ENCODE peak calls at places on chromosomes 11 and 22, in four cellular contexts. Y, O, F and N are unnamed samples.

GRCh38 chr11:1890856-1891830 is 552 bp downstream of the PRR33 start:
- DNase-seq in F (peak), Y (no peak), O (no peak), N (no peak)

GRCh38 chr11:118342503-118343161 is at the start of gene CD3D:
- DNase-seq in Y (peak), F (peak), O (no peak), N (no peak)

GRCh38 chr22:33438273-33438672 is 380.1 kb upstream of the SYN3 start:
- DNase-seq in Y (no peak), F (no peak), O (no peak), N (peak)

GRCh38 chr11:126499124-126499752 is 143.8 kb downstream of the ST3GAL4 start:
- DNase-seq in O (no peak), Y (no peak), F (no peak), N (no peak)

GRCh38 chr11:65479184-65480145 is 19.4 kb upstream of the MALAT1 start:
- DNase-seq in Y (no peak), F (no peak), O (peak), N (peak)

GRCh38 chr11:10688401-10688800 is 5.2 kb downstream of the IRAG1 start:
- DNase-seq in F (peak), Y (no peak), O (no peak), N (no peak)

GRCh38 chr11:60863550-60864521 is 3.5 kb upstream of the ZP1 start:
- DNase-seq in F (peak), O (no peak), Y (no peak), N (no peak)

GRCh38 chr11:73951797-73952196 is 971 bp downstream of the DNAJB13 start:
- DNase-seq in Y (no peak), O (no peak), F (no peak), N (no peak)

GRCh38 chr22:17046949-17047348 is 37.9 kb upstream of the IL17RA start:
- DNase-seq in F (no peak), O (no peak), Y (no peak), N (no peak)

GRCh38 chr11:77672276-77672675 is 34.7 kb upstream of the CLNS1A start:
- DNase-seq in Y (no peak), O (no peak), F (no peak), N (no peak)

GRCh38 chr22:38751422-38752346 is 4.1 kb downstream of the SUN2 start:
- DNase-seq in Y (no peak), O (no peak), F (no peak), N (no peak)

GRCh38 chr11:28963189-28963588 is 855.0 kb downstream of the METTL15 start:
- DNase-seq in F (no peak), O (no peak), Y (no peak), N (no peak)

GRCh38 chr11:121670792-121671275 is 218.1 kb upstream of the SORL1-AS1 start:
- DNase-seq in Y (no peak), F (no peak), O (no peak), N (no peak)

GRCh38 chr11:31958086-31958735 is 132.7 kb upstream of the RCN1 start:
- DNase-seq in O (peak), F (peak), Y (peak), N (peak)

GRCh38 chr11:75301602-75302345 is 49.7 kb downstream of the ARRB1 start:
- DNase-seq in F (no peak), Y (no peak), O (no peak), N (no peak)

GRCh38 chr11:62842171-62842717 is 2.9 kb upstream of the WDR74 start:
- DNase-seq in F (no peak), O (peak), Y (no peak), N (no peak)

GRCh38 chr11:110711448-110711775 is 825 bp downstream of the ARHGAP20 start:
- DNase-seq in F (no peak), O (no peak), Y (no peak), N (no peak)

GRCh38 chr22:38429460-38430128 is 25.4 kb downstream of the KCNJ4 start:
- DNase-seq in F (no peak), O (no peak), Y (no peak), N (no peak)

GRCh38 chr11:66883021-66883968 is 26.4 kb downstream of the LRFN4 start:
- DNase-seq in F (peak), Y (peak), O (peak), N (peak)

GRCh38 chr11:85582111-85582510 is 45.0 kb downstream of the DLG2 start:
- DNase-seq in F (no peak), Y (no peak), O (no peak), N (no peak)

GRCh38 chr11:119380816-119381185 is 689 bp downstream of the USP2 start:
- DNase-seq in F (peak), O (peak), Y (peak), N (no peak)

GRCh38 chr11:61806785-61807184 is 10.0 kb downstream of the FADS1 start:
- DNase-seq in Y (no peak), O (no peak), F (no peak), N (no peak)

GRCh38 chr11:130786586-130786985 is 129.7 kb downstream of the SNX19 start:
- DNase-seq in Y (no peak), O (no peak), F (no peak), N (no peak)

GRCh38 chr11:129260750-129261149 is 68.6 kb upstream of the ARHGAP32 start:
- DNase-seq in O (no peak), F (no peak), Y (no peak), N (no peak)

DNA sequence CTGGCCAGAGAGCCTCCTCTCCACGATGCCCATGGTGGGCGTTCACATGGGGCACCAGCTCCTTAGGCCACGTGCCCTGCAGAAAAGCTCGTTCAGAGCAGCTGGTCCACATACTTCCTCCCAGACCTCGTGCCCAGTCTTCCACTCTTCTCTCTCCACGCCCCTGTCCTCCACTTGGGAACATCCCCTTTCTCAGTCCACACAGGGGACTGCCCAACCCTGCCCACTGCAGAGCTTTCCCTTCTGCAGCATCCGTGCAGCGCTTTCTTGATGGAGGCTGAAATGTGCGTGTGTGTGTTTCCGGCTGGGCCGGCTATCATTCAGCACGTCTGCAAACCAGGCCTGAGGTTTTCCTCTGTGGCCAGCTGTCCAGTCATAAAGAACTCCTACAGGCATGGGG is 11.3 kb downstream of the TPCN2 start:
- DNase-seq in Y (no peak), F (no peak), O (no peak), N (no peak)
- TF ChIP-seq JUN in Y (no peak), F (no peak), O (no peak), N (no peak)

GRCh38 chr11:3123761-3124733 is 41.1 kb downstream of the OSBPL5 start:
- DNase-seq in F (no peak), O (no peak), Y (no peak), N (peak)
- TF ChIP-seq MAX in F (no peak), O (no peak), Y (no peak), N (no peak)

GRCh38 chr11:89463381-89463780 is 27.8 kb downstream of the NOX4 start:
- DNase-seq in O (no peak), F (no peak), Y (no peak), N (no peak)
- TF ChIP-seq MAFK in O (no peak), F (no peak), Y (no peak), N (no peak)

GRCh38 chr11:116984589-116984988 is 113.6 kb downstream of the SIK3 start:
- DNase-seq in Y (no peak), O (no peak), F (no peak), N (no peak)
- TF ChIP-seq JUN in Y (no peak), O (no peak), F (no peak), N (no peak)

DNA sequence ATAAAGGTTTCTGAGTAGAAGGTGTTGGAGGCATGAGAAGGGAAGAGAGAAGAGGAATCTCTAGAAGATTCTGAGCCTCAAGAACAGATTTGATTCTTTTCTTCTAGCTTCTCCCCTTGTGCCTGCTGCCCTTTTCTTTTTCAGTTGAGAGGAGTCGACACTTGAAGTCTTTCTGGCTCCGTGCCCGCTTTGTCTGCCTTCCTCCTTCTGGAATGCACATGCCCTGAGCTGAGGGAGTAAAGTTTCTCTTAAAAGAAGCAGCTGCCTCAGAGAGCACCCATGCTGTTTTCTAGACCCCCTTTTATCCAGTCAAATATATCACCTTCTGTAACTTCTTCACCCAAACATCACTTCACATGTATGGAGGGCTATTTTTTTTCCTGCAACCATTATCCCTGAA is 13.7 kb downstream of the C11orf97 start:
- DNase-seq in O (no peak), Y (no peak), F (no peak), N (no peak)
- TF ChIP-seq MAX in O (no peak), Y (no peak), F (no peak), N (no peak)